ENCODE peak calls at places on chromosome 9, in eight cellular contexts. F is activated B cell treated with CpG ODN at 0.5 μM for 24 hours; Z is anterior cingulate cortex; I is CD4-positive, CD25-positive, alpha-beta regulatory T cell; X is activated T-helper 1 cell treated with Interleukin-2 at 50 U/mL for 16 hours; K is heart left ventricle; A is islet precursor cell; L is activated T-cell treated with anti-CD3 and anti-CD28 coated beads for 1 hour. M is an unnamed sample.

GRCh38 chr9:136974834-136975535 is 2.3 kb upstream of the PTGDS start:
- DNase-seq in F (no peak), Z (no peak), I (peak; percentile 67), X (no peak), K (no peak), A (no peak), L (no peak), M (no peak)

GRCh38 chr9:135971106-135971766 is 10.1 kb upstream of the UBAC1 start:
- DNase-seq in F (no peak), Z (no peak), I (no peak), X (no peak), K (no peak), A (no peak), L (no peak), M (no peak)

GRCh38 chr9:33166263-33167083 is 663 bp downstream of the B4GALT1 start:
- DNase-seq in F (peak; percentile 55), Z (no peak), I (peak; percentile 34), X (no peak), K (peak; percentile 59), A (no peak), L (no peak), M (peak; percentile 79)

GRCh38 chr9:118721923-118722322 is 647.3 kb downstream of the BRINP1 start:
- DNase-seq in F (no peak), Z (no peak), I (no peak), X (no peak), K (no peak), A (no peak), L (no peak), M (no peak)

GRCh38 chr9:133273098-133273497 is 1.9 kb downstream of the ABO start:
- DNase-seq in F (no peak), Z (no peak), I (peak; percentile 7), X (no peak), K (no peak), A (no peak), L (no peak), M (no peak)

GRCh38 chr9:124295097-124295794 is 37.5 kb downstream of the NEK6 start:
- DNase-seq in F (no peak), Z (no peak), I (no peak), X (no peak), K (no peak), A (peak; percentile 97), L (no peak), M (no peak)

GRCh38 chr9:23447166-23447565 is 378.9 kb downstream of the ELAVL2 start:
- DNase-seq in F (no peak), Z (peak; percentile 46), I (no peak), X (no peak), K (no peak), A (no peak), L (no peak), M (no peak)

GRCh38 chr9:113317777-113318176 is 14.6 kb upstream of the RNF183 start:
- DNase-seq in F (no peak), Z (no peak), I (no peak), X (no peak), K (no peak), A (no peak), L (no peak), M (no peak)

GRCh38 chr9:71146511-71146910 is 25.1 kb upstream of the TRPM3 start:
- DNase-seq in F (no peak), Z (no peak), I (peak; percentile 4), X (no peak), K (no peak), A (no peak), L (no peak), M (no peak)

GRCh38 chr9:77305622-77306365 is 128.5 kb downstream of the VPS13A start:
- DNase-seq in F (no peak), Z (no peak), I (no peak), X (no peak), K (no peak), A (no peak), L (no peak), M (no peak)

GRCh38 chr9:36827593-36827992 is 206.5 kb downstream of the PAX5 start:
- DNase-seq in F (peak; percentile 4), Z (no peak), I (no peak), X (no peak), K (no peak), A (no peak), L (no peak), M (peak; percentile 26)

GRCh38 chr9:18362901-18363685 is 110.9 kb upstream of the ADAMTSL1 start:
- DNase-seq in F (no peak), Z (no peak), I (no peak), X (no peak), K (peak; percentile 44), A (no peak), L (no peak), M (no peak)

GRCh38 chr9:101369286-101369685 is 15.5 kb downstream of the BAAT start:
- DNase-seq in F (no peak), Z (no peak), I (no peak), X (no peak), K (no peak), A (no peak), L (no peak), M (no peak)

GRCh38 chr9:33170464-33171156 is 3.5 kb upstream of the B4GALT1 start:
- DNase-seq in F (no peak), Z (no peak), I (peak; percentile 67), X (no peak), K (peak; percentile 70), A (no peak), L (no peak), M (peak; percentile 68)

GRCh38 chr9:128554155-128554862 is 1.9 kb downstream of the SPTAN1 start:
- DNase-seq in F (no peak), Z (peak; percentile 25), I (no peak), X (no peak), K (peak; percentile 58), A (peak; percentile 93), L (no peak), M (no peak)

GRCh38 chr9:77291714-77292113 is 114.4 kb downstream of the VPS13A start:
- DNase-seq in F (no peak), Z (no peak), I (no peak), X (no peak), K (no peak), A (peak; percentile 62), L (no peak), M (no peak)

GRCh38 chr9:78236511-78236950 is 656 bp downstream of the CEP78 start:
- DNase-seq in F (no peak), Z (no peak), I (no peak), X (no peak), K (no peak), A (no peak), L (no peak), M (no peak)

GRCh38 chr9:16247188-16247875 is 623.1 kb downstream of the BNC2 start:
- DNase-seq in F (no peak), Z (no peak), I (no peak), X (no peak), K (no peak), A (no peak), L (no peak), M (no peak)